ENCODE peak calls at places on chromosomes 7 and 10, in ten cellular contexts. One of them, this sample, is unnamed.
A peak's percentile ranks its signal among the peaks of the same experiment; 100 is the strongest.

GRCh38 chr10:46216003-46216634 is 70.7 kb upstream of the ANTXRL start:
- DNase-seq in brain microvascular endothelial cell: no peak
- DNase-seq in choroid plexus epithelial cell: no peak
- DNase-seq in NCI-H82: no peak
- DNase-seq in CD8-positive, alpha-beta T cell: no peak
- DNase-seq in gastrocnemius medialis: no peak
- DNase-seq in LoVo: no peak
- DNase-seq in AG10803: no peak
- DNase-seq in Right ventricle myocardium superior: no peak
- DNase-seq in cardiac septum: no peak
- DNase-seq in this sample: no peak

GRCh38 chr10:44801383-44802327 is 109.5 kb upstream of the TMEM72 start:
- DNase-seq in gastrocnemius medialis: peak; percentile 14
- DNase-seq in AG10803: peak; percentile 84
- DNase-seq in LoVo: peak; percentile 78
- DNase-seq in NCI-H82: no peak
- DNase-seq in CD8-positive, alpha-beta T cell: no peak
- DNase-seq in cardiac septum: peak; percentile 93
- DNase-seq in choroid plexus epithelial cell: peak; percentile 98
- DNase-seq in brain microvascular endothelial cell: peak; percentile 99
- DNase-seq in Right ventricle myocardium superior: peak; percentile 94
- DNase-seq in this sample: peak; percentile 92

GRCh38 chr10:107561136-107561650 is 396.7 kb upstream of the SORCS1 start:
- DNase-seq in cardiac septum: no peak
- DNase-seq in LoVo: no peak
- DNase-seq in AG10803: peak; percentile 16
- DNase-seq in choroid plexus epithelial cell: no peak
- DNase-seq in Right ventricle myocardium superior: no peak
- DNase-seq in NCI-H82: no peak
- DNase-seq in gastrocnemius medialis: no peak
- DNase-seq in CD8-positive, alpha-beta T cell: no peak
- DNase-seq in brain microvascular endothelial cell: no peak
- DNase-seq in this sample: no peak

GRCh38 chr7:43869898-43870240 is 552 bp upstream of the MRPS24 start:
- DNase-seq in brain microvascular endothelial cell: peak; percentile 87
- DNase-seq in CD8-positive, alpha-beta T cell: no peak
- DNase-seq in choroid plexus epithelial cell: peak; percentile 95
- DNase-seq in Right ventricle myocardium superior: no peak
- DNase-seq in gastrocnemius medialis: peak; percentile 30
- DNase-seq in cardiac septum: no peak
- DNase-seq in AG10803: peak; percentile 96
- DNase-seq in LoVo: peak; percentile 42
- DNase-seq in NCI-H82: no peak
- DNase-seq in this sample: no peak

GRCh38 chr7:138697535-138698182 is 3.5 kb downstream of the SVOPL start:
- DNase-seq in cardiac septum: no peak
- DNase-seq in AG10803: no peak
- DNase-seq in LoVo: no peak
- DNase-seq in choroid plexus epithelial cell: no peak
- DNase-seq in CD8-positive, alpha-beta T cell: no peak
- DNase-seq in Right ventricle myocardium superior: no peak
- DNase-seq in gastrocnemius medialis: no peak
- DNase-seq in NCI-H82: no peak
- DNase-seq in brain microvascular endothelial cell: no peak
- DNase-seq in this sample: no peak

GRCh38 chr7:116911799-116912198 is 41.5 kb upstream of the ST7 start:
- DNase-seq in Right ventricle myocardium superior: no peak
- DNase-seq in AG10803: peak; percentile 59
- DNase-seq in LoVo: no peak
- DNase-seq in choroid plexus epithelial cell: no peak
- DNase-seq in brain microvascular endothelial cell: no peak
- DNase-seq in CD8-positive, alpha-beta T cell: no peak
- DNase-seq in gastrocnemius medialis: no peak
- DNase-seq in NCI-H82: no peak
- DNase-seq in cardiac septum: no peak
- DNase-seq in this sample: no peak

GRCh38 chr7:40827217-40828085 is 692.6 kb downstream of the SUGCT start:
- DNase-seq in gastrocnemius medialis: no peak
- DNase-seq in brain microvascular endothelial cell: peak; percentile 18
- DNase-seq in CD8-positive, alpha-beta T cell: no peak
- DNase-seq in AG10803: peak; percentile 90
- DNase-seq in choroid plexus epithelial cell: peak; percentile 43
- DNase-seq in LoVo: peak; percentile 69
- DNase-seq in cardiac septum: no peak
- DNase-seq in NCI-H82: no peak
- DNase-seq in Right ventricle myocardium superior: no peak
- DNase-seq in this sample: no peak

GRCh38 chr7:81859433-81859832 is 89.6 kb upstream of the HGF start:
- DNase-seq in brain microvascular endothelial cell: no peak
- DNase-seq in gastrocnemius medialis: no peak
- DNase-seq in NCI-H82: no peak
- DNase-seq in LoVo: no peak
- DNase-seq in AG10803: no peak
- DNase-seq in cardiac septum: no peak
- DNase-seq in CD8-positive, alpha-beta T cell: no peak
- DNase-seq in choroid plexus epithelial cell: no peak
- DNase-seq in Right ventricle myocardium superior: no peak
- DNase-seq in this sample: no peak

GRCh38 chr10:131812736-131813604 is 87.8 kb upstream of the PPP2R2D start:
- DNase-seq in NCI-H82: no peak
- DNase-seq in choroid plexus epithelial cell: no peak
- DNase-seq in gastrocnemius medialis: no peak
- DNase-seq in CD8-positive, alpha-beta T cell: no peak
- DNase-seq in cardiac septum: peak; percentile 60
- DNase-seq in brain microvascular endothelial cell: no peak
- DNase-seq in AG10803: no peak
- DNase-seq in LoVo: no peak
- DNase-seq in Right ventricle myocardium superior: peak; percentile 12
- DNase-seq in this sample: peak; percentile 37

GRCh38 chr7:40765633-40766032 is 630.8 kb downstream of the SUGCT start:
- DNase-seq in NCI-H82: no peak
- DNase-seq in cardiac septum: no peak
- DNase-seq in brain microvascular endothelial cell: no peak
- DNase-seq in Right ventricle myocardium superior: no peak
- DNase-seq in AG10803: no peak
- DNase-seq in choroid plexus epithelial cell: no peak
- DNase-seq in CD8-positive, alpha-beta T cell: no peak
- DNase-seq in LoVo: no peak
- DNase-seq in gastrocnemius medialis: no peak
- DNase-seq in this sample: no peak

GRCh38 chr7:91041901-91042457 is 222.3 kb upstream of the FZD1 start:
- DNase-seq in AG10803: no peak
- DNase-seq in CD8-positive, alpha-beta T cell: no peak
- DNase-seq in NCI-H82: no peak
- DNase-seq in cardiac septum: no peak
- DNase-seq in choroid plexus epithelial cell: no peak
- DNase-seq in brain microvascular endothelial cell: no peak
- DNase-seq in Right ventricle myocardium superior: no peak
- DNase-seq in LoVo: no peak
- DNase-seq in gastrocnemius medialis: no peak
- DNase-seq in this sample: no peak

GRCh38 chr7:3668743-3669142 is 367.7 kb downstream of the SDK1 start:
- DNase-seq in LoVo: no peak
- DNase-seq in cardiac septum: no peak
- DNase-seq in CD8-positive, alpha-beta T cell: no peak
- DNase-seq in choroid plexus epithelial cell: no peak
- DNase-seq in brain microvascular endothelial cell: no peak
- DNase-seq in AG10803: no peak
- DNase-seq in gastrocnemius medialis: no peak
- DNase-seq in NCI-H82: no peak
- DNase-seq in Right ventricle myocardium superior: no peak
- DNase-seq in this sample: no peak

GRCh38 chr10:7667262-7668141 is 736 bp upstream of the ITIH5 start:
- DNase-seq in Right ventricle myocardium superior: no peak
- DNase-seq in gastrocnemius medialis: no peak
- DNase-seq in cardiac septum: no peak
- DNase-seq in NCI-H82: no peak
- DNase-seq in brain microvascular endothelial cell: no peak
- DNase-seq in AG10803: no peak
- DNase-seq in CD8-positive, alpha-beta T cell: peak; percentile 9
- DNase-seq in choroid plexus epithelial cell: no peak
- DNase-seq in LoVo: no peak
- DNase-seq in this sample: peak; percentile 68

GRCh38 chr7:83850037-83850619 is 201.2 kb upstream of the SEMA3E start:
- DNase-seq in brain microvascular endothelial cell: no peak
- DNase-seq in NCI-H82: no peak
- DNase-seq in AG10803: peak; percentile 9
- DNase-seq in cardiac septum: no peak
- DNase-seq in Right ventricle myocardium superior: no peak
- DNase-seq in gastrocnemius medialis: no peak
- DNase-seq in CD8-positive, alpha-beta T cell: no peak
- DNase-seq in choroid plexus epithelial cell: peak; percentile 15
- DNase-seq in LoVo: no peak
- DNase-seq in this sample: no peak

GRCh38 chr7:29508608-29509007 is 55.0 kb upstream of the PRR15 start:
- DNase-seq in Right ventricle myocardium superior: peak; percentile 54
- DNase-seq in NCI-H82: no peak
- DNase-seq in cardiac septum: no peak
- DNase-seq in brain microvascular endothelial cell: no peak
- DNase-seq in LoVo: no peak
- DNase-seq in CD8-positive, alpha-beta T cell: no peak
- DNase-seq in gastrocnemius medialis: no peak
- DNase-seq in choroid plexus epithelial cell: no peak
- DNase-seq in AG10803: no peak
- DNase-seq in this sample: no peak

GRCh38 chr10:99912057-99912456 is 97.7 kb downstream of the DNMBP start:
- DNase-seq in LoVo: no peak
- DNase-seq in gastrocnemius medialis: no peak
- DNase-seq in cardiac septum: no peak
- DNase-seq in brain microvascular endothelial cell: no peak
- DNase-seq in AG10803: no peak
- DNase-seq in NCI-H82: peak; percentile 75
- DNase-seq in choroid plexus epithelial cell: no peak
- DNase-seq in CD8-positive, alpha-beta T cell: no peak
- DNase-seq in Right ventricle myocardium superior: no peak
- DNase-seq in this sample: no peak

GRCh38 chr7:92973964-92974363 is 137.6 kb upstream of the CDK6 start:
- DNase-seq in cardiac septum: no peak
- DNase-seq in NCI-H82: no peak
- DNase-seq in choroid plexus epithelial cell: peak; percentile 19
- DNase-seq in AG10803: peak; percentile 65
- DNase-seq in gastrocnemius medialis: no peak
- DNase-seq in CD8-positive, alpha-beta T cell: no peak
- DNase-seq in LoVo: no peak
- DNase-seq in Right ventricle myocardium superior: no peak
- DNase-seq in brain microvascular endothelial cell: no peak
- DNase-seq in this sample: no peak

GRCh38 chr10:124511205-124512039 is 49.8 kb downstream of the LHPP start:
- DNase-seq in CD8-positive, alpha-beta T cell: no peak
- DNase-seq in cardiac septum: no peak
- DNase-seq in choroid plexus epithelial cell: no peak
- DNase-seq in LoVo: no peak
- DNase-seq in brain microvascular endothelial cell: no peak
- DNase-seq in Right ventricle myocardium superior: no peak
- DNase-seq in AG10803: no peak
- DNase-seq in NCI-H82: no peak
- DNase-seq in gastrocnemius medialis: no peak
- DNase-seq in this sample: no peak

GRCh38 chr7:50557114-50557513 is 8.1 kb downstream of the DDC start:
- DNase-seq in CD8-positive, alpha-beta T cell: no peak
- DNase-seq in brain microvascular endothelial cell: no peak
- DNase-seq in choroid plexus epithelial cell: no peak
- DNase-seq in NCI-H82: no peak
- DNase-seq in Right ventricle myocardium superior: no peak
- DNase-seq in gastrocnemius medialis: no peak
- DNase-seq in LoVo: no peak
- DNase-seq in cardiac septum: no peak
- DNase-seq in AG10803: no peak
- DNase-seq in this sample: no peak

GRCh38 chr7:17696422-17696821 is 243.9 kb downstream of the SNX13 start:
- DNase-seq in gastrocnemius medialis: peak; percentile 13
- DNase-seq in Right ventricle myocardium superior: peak; percentile 89
- DNase-seq in cardiac septum: no peak
- DNase-seq in brain microvascular endothelial cell: peak; percentile 92
- DNase-seq in CD8-positive, alpha-beta T cell: no peak
- DNase-seq in AG10803: peak; percentile 62
- DNase-seq in NCI-H82: no peak
- DNase-seq in choroid plexus epithelial cell: peak; percentile 86
- DNase-seq in LoVo: peak; percentile 58
- DNase-seq in this sample: peak; percentile 89

GRCh38 chr7:7739718-7740355 is 21.4 kb upstream of the RPA3 start:
- DNase-seq in LoVo: no peak
- DNase-seq in AG10803: no peak
- DNase-seq in choroid plexus epithelial cell: no peak
- DNase-seq in NCI-H82: no peak
- DNase-seq in Right ventricle myocardium superior: no peak
- DNase-seq in gastrocnemius medialis: no peak
- DNase-seq in CD8-positive, alpha-beta T cell: no peak
- DNase-seq in cardiac septum: no peak
- DNase-seq in brain microvascular endothelial cell: no peak
- DNase-seq in this sample: no peak

GRCh38 chr7:2478387-2478760 is 2.2 kb upstream of the GRIFIN start:
- DNase-seq in Right ventricle myocardium superior: peak; percentile 84
- DNase-seq in NCI-H82: no peak
- DNase-seq in gastrocnemius medialis: no peak
- DNase-seq in LoVo: peak; percentile 42
- DNase-seq in AG10803: peak; percentile 84
- DNase-seq in cardiac septum: no peak
- DNase-seq in CD8-positive, alpha-beta T cell: no peak
- DNase-seq in brain microvascular endothelial cell: no peak
- DNase-seq in choroid plexus epithelial cell: peak; percentile 19
- DNase-seq in this sample: peak; percentile 88

GRCh38 chr10:50937230-50937907 is 51.9 kb upstream of the A1CF start:
- DNase-seq in NCI-H82: peak; percentile 20
- DNase-seq in LoVo: peak; percentile 41
- DNase-seq in AG10803: peak; percentile 48
- DNase-seq in cardiac septum: no peak
- DNase-seq in gastrocnemius medialis: no peak
- DNase-seq in brain microvascular endothelial cell: peak; percentile 45
- DNase-seq in choroid plexus epithelial cell: peak; percentile 77
- DNase-seq in Right ventricle myocardium superior: no peak
- DNase-seq in CD8-positive, alpha-beta T cell: no peak
- DNase-seq in this sample: no peak

GRCh38 chr10:78332013-78332412 is 298.4 kb downstream of the RPS24 start:
- DNase-seq in LoVo: no peak
- DNase-seq in gastrocnemius medialis: no peak
- DNase-seq in brain microvascular endothelial cell: no peak
- DNase-seq in choroid plexus epithelial cell: no peak
- DNase-seq in NCI-H82: no peak
- DNase-seq in AG10803: peak; percentile 51
- DNase-seq in cardiac septum: no peak
- DNase-seq in Right ventricle myocardium superior: no peak
- DNase-seq in CD8-positive, alpha-beta T cell: no peak
- DNase-seq in this sample: no peak

GRCh38 chr10:102085336-102085735 is 20.2 kb downstream of the HPS6 start:
- DNase-seq in CD8-positive, alpha-beta T cell: no peak
- DNase-seq in NCI-H82: no peak
- DNase-seq in gastrocnemius medialis: no peak
- DNase-seq in choroid plexus epithelial cell: no peak
- DNase-seq in LoVo: no peak
- DNase-seq in AG10803: no peak
- DNase-seq in brain microvascular endothelial cell: no peak
- DNase-seq in Right ventricle myocardium superior: no peak
- DNase-seq in cardiac septum: no peak
- DNase-seq in this sample: no peak

GRCh38 chr7:85054306-85054705 is 132.6 kb downstream of the SEMA3D start:
- DNase-seq in cardiac septum: no peak
- DNase-seq in gastrocnemius medialis: no peak
- DNase-seq in LoVo: no peak
- DNase-seq in NCI-H82: no peak
- DNase-seq in AG10803: no peak
- DNase-seq in brain microvascular endothelial cell: no peak
- DNase-seq in choroid plexus epithelial cell: no peak
- DNase-seq in Right ventricle myocardium superior: no peak
- DNase-seq in CD8-positive, alpha-beta T cell: no peak
- DNase-seq in this sample: no peak

GRCh38 chr7:83562960-83563359 is 86.0 kb downstream of the SEMA3E start:
- DNase-seq in NCI-H82: no peak
- DNase-seq in Right ventricle myocardium superior: no peak
- DNase-seq in cardiac septum: no peak
- DNase-seq in AG10803: no peak
- DNase-seq in CD8-positive, alpha-beta T cell: no peak
- DNase-seq in choroid plexus epithelial cell: no peak
- DNase-seq in brain microvascular endothelial cell: no peak
- DNase-seq in LoVo: no peak
- DNase-seq in gastrocnemius medialis: no peak
- DNase-seq in this sample: no peak

GRCh38 chr10:130141460-130141859 is 5.3 kb downstream of the GLRX3 start:
- DNase-seq in AG10803: peak; percentile 20
- DNase-seq in CD8-positive, alpha-beta T cell: no peak
- DNase-seq in NCI-H82: no peak
- DNase-seq in gastrocnemius medialis: no peak
- DNase-seq in LoVo: no peak
- DNase-seq in Right ventricle myocardium superior: no peak
- DNase-seq in choroid plexus epithelial cell: peak; percentile 50
- DNase-seq in cardiac septum: no peak
- DNase-seq in brain microvascular endothelial cell: peak; percentile 43
- DNase-seq in this sample: no peak